ENCODE peak calls at places on chromosomes 2 and 18, in five cellular contexts. I is HFFc6, B is MM.1S, O is fibroblast of lung, R is thoracic aorta. H is an unnamed sample.

GRCh38 chr18:44149706-44150105 is 531.0 kb upstream of the SETBP1 start:
- DNase-seq in I (no peak), B (no peak), O (peak; percentile 50), R (no peak), H (no peak)

GRCh38 chr2:8475349-8476045 is 206.4 kb upstream of the ID2 start:
- DNase-seq in I (no peak), B (no peak), O (no peak), R (no peak), H (no peak)

GRCh38 chr2:31539505-31539904 is 41.2 kb downstream of the SRD5A2 start:
- DNase-seq in I (no peak), B (no peak), O (no peak), R (no peak), H (no peak)

GRCh38 chr2:101524811-101525430 is 50.0 kb upstream of the RFX8 start:
- DNase-seq in I (no peak), B (no peak), O (peak; percentile 27), R (no peak), H (no peak)

GRCh38 chr2:202034249-202035088 is 814 bp downstream of the FZD7 start:
- DNase-seq in I (no peak), B (peak; percentile 16), O (peak; percentile 51), R (no peak), H (no peak)

GRCh38 chr2:127662937-127663565 is 12.3 kb downstream of the LIMS2 start:
- DNase-seq in I (no peak), B (no peak), O (no peak), R (no peak), H (no peak)

GRCh38 chr2:105258835-105259350 is 17.4 kb downstream of the GPR45 start:
- DNase-seq in I (no peak), B (no peak), O (no peak), R (no peak), H (no peak)

GRCh38 chr2:217853301-217853881 is 149.4 kb downstream of the TNS1 start:
- DNase-seq in I (peak; percentile 17), B (no peak), O (peak; percentile 82), R (no peak), H (peak; percentile 47)

GRCh38 chr2:217258170-217258569 is 398.3 kb upstream of the TNP1 start:
- DNase-seq in I (no peak), B (no peak), O (no peak), R (no peak), H (no peak)

GRCh38 chr2:173229086-173229485 is 125.6 kb upstream of the CDCA7 start:
- DNase-seq in I (no peak), B (no peak), O (no peak), R (no peak), H (no peak)

GRCh38 chr2:224195954-224196571 is 157.0 kb upstream of the SERPINE2 start:
- DNase-seq in I (no peak), B (no peak), O (no peak), R (no peak), H (no peak)

GRCh38 chr2:71154798-71155197 is 24.4 kb downstream of the MPHOSPH10 start:
- DNase-seq in I (no peak), B (peak; percentile 53), O (no peak), R (no peak), H (no peak)

GRCh38 chr18:77248873-77249582 is 620 bp upstream of the GALR1 start:
- DNase-seq in I (no peak), B (no peak), O (no peak), R (no peak), H (no peak)

GRCh38 chr18:8960740-8961657 is 141.5 kb upstream of the NDUFV2 start:
- DNase-seq in I (peak; percentile 74), B (no peak), O (peak; percentile 76), R (no peak), H (no peak)

GRCh38 chr2:96100893-96101304 is 15.5 kb downstream of the ADRA2B start:
- DNase-seq in I (no peak), B (no peak), O (no peak), R (no peak), H (no peak)

GRCh38 chr2:714005-714741 is 37.0 kb upstream of the TMEM18 start:
- DNase-seq in I (peak; percentile 51), B (peak; percentile 52), O (peak; percentile 52), R (no peak), H (peak; percentile 12)

GRCh38 chr18:64097497-64097896 is 51.4 kb downstream of the LINC00305 start:
- DNase-seq in I (no peak), B (no peak), O (peak; percentile 1), R (no peak), H (no peak)

GRCh38 chr2:235940330-235940729 is 227.9 kb downstream of the GBX2 start:
- DNase-seq in I (no peak), B (no peak), O (peak; percentile 86), R (no peak), H (peak; percentile 8)

GRCh38 chr2:15560404-15560987 is 638 bp downstream of the NBAS start:
- DNase-seq in I (peak; percentile 21), B (peak; percentile 8), O (peak; percentile 27), R (no peak), H (no peak)

GRCh38 chr2:69159988-69160387 is 147.0 kb downstream of the ANTXR1 start:
- DNase-seq in I (no peak), B (no peak), O (no peak), R (no peak), H (no peak)

GRCh38 chr18:75544496-75544895 is 117.0 kb upstream of the SMIM21 start:
- DNase-seq in I (peak; percentile 71), B (no peak), O (no peak), R (no peak), H (peak; percentile 18)

GRCh38 chr2:105792561-105792960 is 47.8 kb downstream of the NCK2 start:
- DNase-seq in I (no peak), B (no peak), O (no peak), R (no peak), H (no peak)

GRCh38 chr18:28541276-28541930 is 364.5 kb upstream of the CDH2 start:
- DNase-seq in I (peak; percentile 3), B (no peak), O (no peak), R (no peak), H (no peak)

GRCh38 chr2:164903944-164904343 is 51.4 kb downstream of the SLC38A11 start:
- DNase-seq in I (no peak), B (no peak), O (no peak), R (no peak), H (no peak)

GRCh38 chr2:101063352-101063751 is 61.3 kb downstream of the RPL31 start:
- DNase-seq in I (peak; percentile 45), B (no peak), O (peak; percentile 78), R (no peak), H (peak; percentile 69)

GRCh38 chr2:160228141-160228963 is 28.3 kb upstream of the ITGB6 start:
- DNase-seq in I (peak; percentile 82), B (no peak), O (peak; percentile 76), R (no peak), H (no peak)

DNA sequence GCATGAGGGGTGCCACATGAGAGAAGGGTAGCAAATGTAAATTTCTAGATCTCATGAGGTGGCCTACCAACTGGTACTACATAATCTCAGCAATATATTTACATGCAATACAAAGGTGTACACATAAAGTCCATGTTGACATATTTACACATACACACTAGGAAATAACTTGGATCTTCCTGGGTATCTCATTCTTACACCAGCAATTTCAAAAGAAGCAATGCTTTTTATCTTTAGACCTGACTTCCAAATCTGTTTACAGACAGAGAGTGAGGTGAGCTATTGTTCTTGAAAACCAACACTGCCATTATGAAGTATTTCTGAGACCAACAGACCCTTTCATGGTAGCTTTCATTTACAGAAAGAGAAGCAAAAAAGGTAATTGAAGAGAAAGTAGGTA is 184.2 kb downstream of the ERBB4 start:
- DNase-seq in I (no peak), B (no peak), O (no peak), R (no peak), H (no peak)
- TF ChIP-seq CTCF in I (no peak), B (no peak), O (no peak), R (no peak), H (no peak)

GRCh38 chr2:219078126-219078525 is 17.4 kb upstream of the IHH start:
- DNase-seq in I (no peak), B (no peak), O (no peak), R (no peak), H (no peak)
- TF ChIP-seq CTCF in I (peak; percentile 58), B (peak; percentile 9), O (peak; percentile 33), R (no peak), H (no peak)

GRCh38 chr18:72089432-72089831 is 454.7 kb downstream of the CBLN2 start:
- DNase-seq in I (no peak), B (no peak), O (no peak), R (no peak), H (no peak)

GRCh38 chr18:72091369-72091768 is 452.8 kb downstream of the CBLN2 start:
- DNase-seq in I (no peak), B (peak; percentile 67), O (no peak), R (no peak), H (no peak)

GRCh38 chr18:72086421-72086820 is 457.7 kb downstream of the CBLN2 start:
- DNase-seq in I (no peak), B (peak; percentile 29), O (peak; percentile 58), R (no peak), H (no peak)
- TF ChIP-seq CTCF in I (peak; percentile 32), B (peak; percentile 40), O (peak; percentile 54), R (no peak), H (peak; percentile 28)

DNA sequence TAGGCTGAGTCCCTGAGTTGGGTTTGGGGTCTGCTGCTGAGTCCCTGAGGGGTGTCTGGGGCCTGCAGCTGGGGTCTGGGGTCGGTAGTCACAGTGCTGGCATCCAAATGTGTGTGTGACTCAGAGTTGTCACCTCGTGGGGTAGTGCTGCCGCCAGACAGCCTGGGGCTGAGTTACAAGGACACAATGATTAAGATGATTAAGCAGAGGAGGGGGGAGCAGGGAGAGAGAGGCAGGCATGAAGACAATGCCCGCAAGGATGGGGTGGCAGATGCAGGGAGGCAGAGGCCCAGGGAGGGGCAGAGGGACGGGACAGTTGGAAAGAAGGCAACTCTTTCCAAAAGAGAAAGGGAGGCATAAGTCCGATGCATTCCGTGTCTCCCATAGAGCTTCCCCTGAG is 120.2 kb downstream of the CELF4 start:
- DNase-seq in I (peak; percentile 25), B (no peak), O (no peak), R (no peak), H (no peak)
- TF ChIP-seq CTCF in I (no peak), B (no peak), O (no peak), R (no peak), H (no peak)

GRCh38 chr18:12742453-12742852 is 39.6 kb downstream of the PSMG2 start:
- DNase-seq in I (peak; percentile 82), B (no peak), O (peak; percentile 54), R (no peak), H (no peak)

GRCh38 chr18:12745095-12745820 is 42.4 kb downstream of the PSMG2 start:
- DNase-seq in I (no peak), B (no peak), O (no peak), R (no peak), H (no peak)

GRCh38 chr18:12747530-12748315 is 44.9 kb downstream of the PSMG2 start:
- DNase-seq in I (no peak), B (no peak), O (no peak), R (no peak), H (no peak)

GRCh38 chr18:12741351-12741750 is 38.5 kb downstream of the PSMG2 start:
- DNase-seq in I (peak; percentile 91), B (no peak), O (peak; percentile 51), R (no peak), H (no peak)

GRCh38 chr18:12744103-12744502 is 41.3 kb downstream of the PSMG2 start:
- DNase-seq in I (peak; percentile 75), B (peak; percentile 66), O (peak; percentile 84), R (no peak), H (no peak)
- TF ChIP-seq CTCF in I (peak; percentile 81), B (peak; percentile 65), O (peak; percentile 62), R (peak; percentile 52), H (peak; percentile 64)

H was measured in AG09319.